ENCODE peak calls at places on chromosomes 13 and 19, in four cellular contexts. D, W, Z and J are unnamed samples.

GRCh38 chr19:14407889-14408640 is 11.1 kb downstream of the DDX39A start:
- DNase-seq in D (no peak), W (no peak), Z (peak; percentile 5), J (peak; percentile 13)

GRCh38 chr13:110563463-110563774 is 1.9 kb upstream of the RAB20 start:
- DNase-seq in D (no peak), W (no peak), Z (no peak), J (no peak)

GRCh38 chr19:19652482-19653295 is 9.2 kb upstream of the GMIP start:
- DNase-seq in D (no peak), W (no peak), Z (no peak), J (no peak)

GRCh38 chr13:19158526-19158925 is 23.1 kb downstream of the TUBA3C start:
- DNase-seq in D (no peak), W (no peak), Z (no peak), J (no peak)

GRCh38 chr13:67258482-67258881 is 28.3 kb upstream of the PCDH9 start:
- DNase-seq in D (peak; percentile 50), W (no peak), Z (no peak), J (no peak)

GRCh38 chr19:44552324-44552723 is 22.8 kb upstream of the CEACAM20 start:
- DNase-seq in D (peak; percentile 95), W (peak; percentile 45), Z (peak; percentile 71), J (peak; percentile 47)

GRCh38 chr13:52665325-52665724 is 12.7 kb downstream of the SUGT1 start:
- DNase-seq in D (no peak), W (peak; percentile 46), Z (peak; percentile 7), J (peak; percentile 15)

GRCh38 chr13:48068952-48069351 is 26.0 kb downstream of the MED4 start:
- DNase-seq in D (no peak), W (no peak), Z (no peak), J (no peak)

GRCh38 chr13:69092615-69093322 is 1014.9 kb upstream of the ATXN8OS start:
- DNase-seq in D (peak; percentile 47), W (no peak), Z (no peak), J (no peak)

GRCh38 chr13:106621833-106622232 is 53.9 kb upstream of the ARGLU1 start:
- DNase-seq in D (no peak), W (no peak), Z (no peak), J (no peak)
- TF ChIP-seq EZH2 in D (no peak), W (no peak), Z (no peak), J (no peak)

DNA sequence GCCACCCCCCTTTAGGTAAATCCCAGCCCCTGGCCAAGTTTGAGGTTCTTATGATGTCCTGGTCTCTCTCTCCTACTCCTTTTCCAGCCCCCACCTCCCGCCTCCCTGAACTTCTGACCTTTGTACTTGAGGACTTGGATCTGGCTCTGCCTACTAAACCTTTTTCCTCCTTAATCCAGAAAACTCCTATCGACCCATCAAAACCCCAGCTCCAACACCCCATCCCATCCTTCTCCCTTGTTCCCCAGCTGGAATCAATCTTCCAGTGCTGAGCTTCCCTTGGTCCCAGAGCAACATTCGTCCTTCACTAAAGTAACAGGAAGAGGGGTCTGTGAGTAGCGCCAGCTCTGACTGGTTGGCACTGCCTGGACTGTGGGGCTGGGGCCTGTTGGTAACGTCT is 17.3 kb upstream of the UQCR11 start:
- DNase-seq in D (no peak), W (no peak), Z (no peak), J (no peak)
- TF ChIP-seq JUN in D (no peak), W (no peak), Z (no peak), J (no peak)

DNA sequence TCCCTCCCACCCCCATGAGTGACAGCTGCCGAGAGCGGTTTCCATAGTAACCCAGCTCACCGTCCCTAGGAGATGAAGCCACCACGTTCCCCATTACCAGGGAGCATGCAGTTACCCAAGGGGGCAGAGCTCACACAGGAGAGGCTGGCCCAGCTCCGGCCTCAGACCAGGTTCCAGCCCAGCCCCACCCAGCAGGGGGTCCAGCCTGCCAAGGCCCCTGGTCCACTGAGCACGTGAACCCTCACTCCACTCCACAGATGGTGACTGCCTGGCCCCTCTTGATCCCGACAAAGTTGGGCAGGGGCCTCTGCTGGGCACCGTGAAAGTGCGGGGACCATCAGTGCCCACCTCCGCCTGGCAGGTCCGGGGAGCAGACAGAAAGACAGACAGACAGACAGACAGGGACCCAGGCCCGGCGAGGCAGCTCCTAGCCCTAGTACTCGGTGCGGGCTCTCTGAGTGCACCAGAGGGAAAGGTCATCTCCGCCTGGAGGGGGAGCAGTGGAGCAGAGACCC is 50.7 kb downstream of the CELF5 start:
- DNase-seq in D (no peak), W (no peak), Z (peak; percentile 45), J (peak; percentile 65)
- TF ChIP-seq EZH2 in D (no peak), W (no peak), Z (no peak), J (no peak)

GRCh38 chr13:50387124-50387581 is 371.9 kb downstream of the KCNRG start:
- DNase-seq in D (peak; percentile 54), W (no peak), Z (peak; percentile 23), J (peak; percentile 25)
- TF ChIP-seq JUN in D (no peak), W (no peak), Z (no peak), J (no peak)

GRCh38 chr19:48512504-48513288 is 1.1 kb upstream of the LMTK3 start:
- DNase-seq in D (no peak), W (no peak), Z (no peak), J (no peak)
- TF ChIP-seq EZH2 in D (peak; percentile 14), W (peak; percentile 57), Z (no peak), J (no peak)

GRCh38 chr19:38670921-38671398 is 23.5 kb downstream of the ACTN4 start:
- DNase-seq in D (no peak), W (no peak), Z (no peak), J (peak; percentile 83)
- TF ChIP-seq JUN in D (no peak), W (no peak), Z (no peak), J (no peak)